ENCODE peak calls at places on chromosomes 1 and 21, in seven cellular contexts. C is GM06990, S is HT1080, Y is amniotic stem cell, D is DMS153, K is HTR-8/SVneo, U is HuH-7. V is an unnamed sample.

GRCh38 chr1:240174734-240175133 is 83.1 kb downstream of the FMN2 start:
- DNase-seq in C (no peak), S (no peak), Y (no peak), D (no peak), K (no peak), U (no peak), V (no peak)

GRCh38 chr21:21096956-21097355 is 98.7 kb downstream of the NCAM2 start:
- DNase-seq in C (no peak), S (peak; percentile 17), Y (no peak), D (peak; percentile 29), K (no peak), U (no peak), V (no peak)

GRCh38 chr1:119772298-119772697 is 3.6 kb upstream of the HMGCS2 start:
- DNase-seq in C (no peak), S (no peak), Y (no peak), D (no peak), K (no peak), U (no peak), V (no peak)

GRCh38 chr21:39321424-39321823 is 8.0 kb upstream of the BRWD1 start:
- DNase-seq in C (no peak), S (no peak), Y (no peak), D (no peak), K (no peak), U (no peak), V (no peak)

GRCh38 chr1:169426174-169426716 is 1.0 kb downstream of the CCDC181 start:
- DNase-seq in C (no peak), S (no peak), Y (no peak), D (peak; percentile 26), K (no peak), U (no peak), V (no peak)

GRCh38 chr1:68101829-68102228 is 51.4 kb upstream of the DIRAS3 start:
- DNase-seq in C (no peak), S (no peak), Y (no peak), D (no peak), K (no peak), U (no peak), V (no peak)

GRCh38 chr1:212040629-212041028 is 5.1 kb downstream of the DTL start:
- DNase-seq in C (no peak), S (peak; percentile 51), Y (no peak), D (no peak), K (no peak), U (no peak), V (no peak)

GRCh38 chr21:42731264-42732032 is 78.0 kb downstream of the PDE9A start:
- DNase-seq in C (no peak), S (no peak), Y (no peak), D (no peak), K (no peak), U (no peak), V (no peak)

GRCh38 chr1:19007491-19008441 is 51.3 kb upstream of the IFFO2 start:
- DNase-seq in C (no peak), S (no peak), Y (no peak), D (no peak), K (no peak), U (peak; percentile 43), V (no peak)

GRCh38 chr1:199684686-199685273 is 342.7 kb upstream of the NR5A2 start:
- DNase-seq in C (no peak), S (peak; percentile 71), Y (peak; percentile 50), D (peak; percentile 39), K (peak; percentile 49), U (peak; percentile 22), V (no peak)

GRCh38 chr1:224559971-224560728 is 56.0 kb upstream of the CNIH3 start:
- DNase-seq in C (no peak), S (no peak), Y (no peak), D (no peak), K (no peak), U (no peak), V (no peak)

GRCh38 chr1:230768903-230769570 is 21.8 kb downstream of the CAPN9 start:
- DNase-seq in C (no peak), S (peak; percentile 13), Y (no peak), D (no peak), K (no peak), U (no peak), V (no peak)

GRCh38 chr1:147496571-147496970 is 44.7 kb upstream of the BCL9 start:
- DNase-seq in C (no peak), S (peak; percentile 31), Y (no peak), D (peak; percentile 16), K (no peak), U (peak; percentile 9), V (no peak)

GRCh38 chr1:167526659-167527383 is 8.5 kb upstream of the CD247 start:
- DNase-seq in C (no peak), S (peak; percentile 37), Y (no peak), D (no peak), K (no peak), U (no peak), V (no peak)

GRCh38 chr1:212595787-212596714 is 12.5 kb upstream of the ATF3 start:
- DNase-seq in C (peak; percentile 80), S (peak; percentile 93), Y (peak; percentile 88), D (peak; percentile 80), K (peak; percentile 73), U (no peak), V (peak; percentile 32)

GRCh38 chr1:58745666-58746065 is 38.2 kb downstream of the JUN start:
- DNase-seq in C (no peak), S (no peak), Y (no peak), D (no peak), K (no peak), U (no peak), V (no peak)

GRCh38 chr1:41783189-41783639 is 135.5 kb downstream of the HIVEP3 start:
- DNase-seq in C (no peak), S (peak; percentile 97), Y (peak; percentile 82), D (peak; percentile 82), K (peak; percentile 74), U (no peak), V (no peak)

GRCh38 chr1:150973826-150974579 is 632 bp downstream of the CERS2 start:
- DNase-seq in C (peak; percentile 69), S (no peak), Y (no peak), D (no peak), K (no peak), U (no peak), V (peak; percentile 77)

GRCh38 chr1:229430761-229431269 is 3.1 kb downstream of the ACTA1 start:
- DNase-seq in C (no peak), S (no peak), Y (no peak), D (no peak), K (peak; percentile 69), U (peak; percentile 51), V (no peak)

GRCh38 chr1:17665950-17666720 is 89.0 kb upstream of the ACTL8 start:
- DNase-seq in C (no peak), S (no peak), Y (no peak), D (no peak), K (no peak), U (no peak), V (no peak)

GRCh38 chr1:227734858-227735780 is at the start of the genes JMJD4 and SNAP47:
- DNase-seq in C (peak; percentile 94), S (peak; percentile 88), Y (peak; percentile 74), D (peak; percentile 90), K (peak; percentile 92), U (peak; percentile 99), V (peak; percentile 98)

GRCh38 chr1:230869499-230869898 is 1.2 kb upstream of the C1orf198 start:
- DNase-seq in C (no peak), S (no peak), Y (no peak), D (no peak), K (peak; percentile 51), U (no peak), V (no peak)

GRCh38 chr1:169348356-169349036 is 19.1 kb downstream of the NME7 start:
- DNase-seq in C (no peak), S (peak; percentile 36), Y (peak; percentile 18), D (peak; percentile 43), K (no peak), U (no peak), V (no peak)

GRCh38 chr1:169201084-169201619 is 94.7 kb downstream of the ATP1B1 start:
- DNase-seq in C (no peak), S (peak; percentile 3), Y (peak; percentile 1), D (no peak), K (no peak), U (no peak), V (no peak)